ENCODE peak calls at places on chromosome 19, in six cellular contexts. One of them, this sample, is unnamed. For H3K4me1, the result is how much of the 10 kb centered on the place peaks cover.

GRCh38 chr19:48819366-48819816 is 8.6 kb upstream of the BCAT2 start:
- DNase-seq in cardiac muscle cell: no peak
- DNase-seq in heart right ventricle: peak
- DNase-seq in adrenal gland: peak
- DNase-seq in A549: no peak
- DNase-seq in thyroid gland: peak
- DNase-seq in this sample: peak

GRCh38 chr19:47310819-47311218 is 1.2 kb downstream of the C5AR1 start:
- DNase-seq in A549: peak
- DNase-seq in heart right ventricle: peak
- DNase-seq in thyroid gland: no peak
- DNase-seq in adrenal gland: no peak
- DNase-seq in cardiac muscle cell: no peak
- DNase-seq in this sample: peak

GRCh38 chr19:16433986-16434385 is 37.8 kb downstream of the EPS15L1 start:
- DNase-seq in heart right ventricle: no peak
- DNase-seq in cardiac muscle cell: no peak
- DNase-seq in A549: no peak
- DNase-seq in thyroid gland: peak
- DNase-seq in adrenal gland: no peak
- DNase-seq in this sample: no peak

GRCh38 chr19:17325133-17325532 is 9.5 kb downstream of the ANO8 start:
- DNase-seq in A549: no peak
- DNase-seq in adrenal gland: no peak
- DNase-seq in cardiac muscle cell: no peak
- DNase-seq in thyroid gland: no peak
- DNase-seq in heart right ventricle: no peak
- DNase-seq in this sample: no peak

GRCh38 chr19:6378036-6378435 is 2.3 kb upstream of the PSPN start:
- DNase-seq in heart right ventricle: no peak
- DNase-seq in cardiac muscle cell: no peak
- DNase-seq in A549: no peak
- DNase-seq in thyroid gland: peak
- DNase-seq in adrenal gland: no peak
- DNase-seq in this sample: peak

GRCh38 chr19:6238256-6238642 is 41.5 kb downstream of the MLLT1 start:
- DNase-seq in heart right ventricle: no peak
- DNase-seq in adrenal gland: no peak
- DNase-seq in A549: no peak
- DNase-seq in thyroid gland: no peak
- DNase-seq in cardiac muscle cell: no peak
- DNase-seq in this sample: peak

GRCh38 chr19:29662604-29663404 is 2.5 kb upstream of the PLEKHF1 start:
- DNase-seq in thyroid gland: peak
- DNase-seq in adrenal gland: peak
- DNase-seq in cardiac muscle cell: peak
- DNase-seq in A549: no peak
- DNase-seq in heart right ventricle: peak
- DNase-seq in this sample: peak

GRCh38 chr19:6800991-6801396 is 28.5 kb downstream of the VAV1 start:
- DNase-seq in A549: peak
- DNase-seq in thyroid gland: no peak
- DNase-seq in heart right ventricle: no peak
- DNase-seq in cardiac muscle cell: no peak
- DNase-seq in adrenal gland: no peak
- DNase-seq in this sample: peak

GRCh38 chr19:31562916-31563626 is 213.8 kb upstream of the TSHZ3 start:
- DNase-seq in A549: no peak
- DNase-seq in cardiac muscle cell: no peak
- DNase-seq in adrenal gland: no peak
- DNase-seq in heart right ventricle: no peak
- DNase-seq in thyroid gland: no peak
- DNase-seq in this sample: no peak

GRCh38 chr19:14383898-14384669 is 2.8 kb downstream of the ADGRE5 start:
- DNase-seq in adrenal gland: no peak
- DNase-seq in thyroid gland: no peak
- DNase-seq in cardiac muscle cell: no peak
- DNase-seq in A549: no peak
- DNase-seq in heart right ventricle: no peak
- DNase-seq in this sample: peak

GRCh38 chr19:13615890-13616289 is 109.6 kb upstream of the CACNA1A start:
- DNase-seq in cardiac muscle cell: no peak
- DNase-seq in thyroid gland: no peak
- DNase-seq in heart right ventricle: no peak
- DNase-seq in adrenal gland: no peak
- DNase-seq in A549: no peak
- DNase-seq in this sample: no peak

GRCh38 chr19:34838753-34839431 is 65.9 kb upstream of the ZNF599 start:
- DNase-seq in thyroid gland: no peak
- DNase-seq in A549: no peak
- DNase-seq in adrenal gland: no peak
- DNase-seq in cardiac muscle cell: peak
- DNase-seq in heart right ventricle: no peak
- DNase-seq in this sample: peak

GRCh38 chr19:41904118-41904870 is 21.3 kb downstream of the ARHGEF1 start:
- DNase-seq in heart right ventricle: no peak
- DNase-seq in A549: peak
- DNase-seq in cardiac muscle cell: no peak
- DNase-seq in adrenal gland: no peak
- DNase-seq in thyroid gland: no peak
- DNase-seq in this sample: no peak

GRCh38 chr19:43634877-43635560 is 4.6 kb downstream of the CADM4 start:
- DNase-seq in adrenal gland: peak
- DNase-seq in heart right ventricle: no peak
- DNase-seq in A549: no peak
- DNase-seq in cardiac muscle cell: peak
- DNase-seq in thyroid gland: no peak
- DNase-seq in this sample: peak

GRCh38 chr19:30556230-30556711 is 184.1 kb downstream of the ZNF536 start:
- DNase-seq in thyroid gland: no peak
- DNase-seq in cardiac muscle cell: no peak
- DNase-seq in heart right ventricle: no peak
- DNase-seq in A549: no peak
- DNase-seq in adrenal gland: no peak
- DNase-seq in this sample: no peak

GRCh38 chr19:41476583-41476982 is 33.6 kb downstream of the ERICH4 start:
- DNase-seq in cardiac muscle cell: no peak
- DNase-seq in thyroid gland: no peak
- DNase-seq in A549: no peak
- DNase-seq in adrenal gland: no peak
- DNase-seq in heart right ventricle: no peak
- DNase-seq in this sample: no peak

GRCh38 chr19:45598267-45599011 is 3.6 kb downstream of the GPR4 start:
- DNase-seq in adrenal gland: no peak
- DNase-seq in heart right ventricle: peak
- DNase-seq in thyroid gland: no peak
- DNase-seq in cardiac muscle cell: no peak
- DNase-seq in A549: no peak
- DNase-seq in this sample: peak

GRCh38 chr19:40716031-40716654 is 543 bp downstream of the COQ8B start:
- DNase-seq in A549: peak
- DNase-seq in cardiac muscle cell: no peak
- DNase-seq in thyroid gland: no peak
- DNase-seq in heart right ventricle: no peak
- DNase-seq in adrenal gland: peak
- DNase-seq in this sample: peak

GRCh38 chr19:54738715-54739114 is 402 bp downstream of the KIR2DL3 start:
- DNase-seq in cardiac muscle cell: no peak
- DNase-seq in A549: no peak
- DNase-seq in adrenal gland: no peak
- DNase-seq in heart right ventricle: no peak
- DNase-seq in thyroid gland: no peak
- DNase-seq in this sample: no peak

DNA sequence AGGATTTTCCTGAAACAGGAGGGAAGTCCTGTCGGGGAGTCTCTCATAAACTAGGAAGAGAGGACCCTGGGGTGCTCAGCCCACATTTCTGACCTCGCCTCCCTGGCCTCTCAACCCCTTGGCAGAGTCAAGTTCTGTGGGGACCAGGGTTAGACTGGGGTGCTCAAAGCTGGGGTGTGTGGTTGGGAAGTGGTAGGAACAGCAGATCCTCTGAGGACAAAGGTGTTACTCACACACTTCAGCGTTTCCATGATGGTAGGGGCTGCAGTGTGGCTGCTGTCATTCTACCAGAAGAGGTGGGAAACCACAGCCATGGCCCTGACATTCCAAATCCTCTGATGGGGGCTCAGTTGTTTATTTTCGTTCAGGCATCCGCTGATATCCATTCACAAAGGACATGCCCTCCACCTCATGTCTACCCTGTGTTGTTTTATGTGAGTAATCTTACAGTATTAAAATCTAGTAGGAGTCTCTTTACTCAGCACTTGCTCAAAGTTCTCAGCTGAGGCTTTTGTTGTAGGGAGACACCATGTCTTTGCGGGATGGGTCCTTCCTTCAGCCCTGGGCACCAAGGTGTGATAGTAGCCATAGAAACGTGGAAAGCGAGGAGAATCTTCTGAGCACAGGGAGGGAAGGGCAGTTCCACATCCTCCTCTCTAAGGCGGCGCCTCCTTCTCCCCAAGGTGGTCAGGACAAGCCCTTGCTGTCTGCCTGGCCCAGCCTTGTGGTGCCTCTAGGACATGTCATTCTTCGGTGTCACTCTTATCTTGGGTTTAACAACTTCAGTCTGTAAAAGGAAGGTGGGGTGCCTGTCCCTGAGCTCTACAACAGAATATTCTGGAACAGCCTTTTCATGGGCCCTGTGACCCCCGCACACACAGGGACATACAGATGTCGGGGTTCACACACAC is 1.5 kb downstream of the KIR2DL3 start:
- DNase-seq in heart right ventricle: no peak
- DNase-seq in cardiac muscle cell: no peak
- DNase-seq in A549: no peak
- DNase-seq in adrenal gland: no peak
- DNase-seq in thyroid gland: no peak
- DNase-seq in this sample: no peak
- H3K4me3 ChIP-seq in heart right ventricle: no peak
- H3K4me3 ChIP-seq in cardiac muscle cell: no peak
- H3K4me3 ChIP-seq in A549: no peak
- H3K4me3 ChIP-seq in adrenal gland: no peak
- H3K4me3 ChIP-seq in thyroid gland: no peak
- H3K4me3 ChIP-seq in this sample: no peak

GRCh38 chr19:38877781-38878574 is at the start of gene RINL:
- DNase-seq in adrenal gland: no peak
- DNase-seq in A549: no peak
- DNase-seq in thyroid gland: peak
- DNase-seq in cardiac muscle cell: no peak
- DNase-seq in heart right ventricle: no peak
- DNase-seq in this sample: no peak

GRCh38 chr19:38878575-38879399 is 712 bp upstream of the RINL start:
- DNase-seq in adrenal gland: no peak
- DNase-seq in cardiac muscle cell: no peak
- DNase-seq in A549: no peak
- DNase-seq in heart right ventricle: no peak
- DNase-seq in thyroid gland: no peak
- DNase-seq in this sample: no peak

GRCh38 chr19:38879400-38879751 is 1.3 kb upstream of the RINL start:
- DNase-seq in adrenal gland: no peak
- DNase-seq in heart right ventricle: no peak
- DNase-seq in A549: no peak
- DNase-seq in thyroid gland: no peak
- DNase-seq in cardiac muscle cell: no peak
- DNase-seq in this sample: no peak

GRCh38 chr19:38880076-38880881 is 2.2 kb upstream of the RINL start:
- DNase-seq in heart right ventricle: no peak
- DNase-seq in cardiac muscle cell: no peak
- DNase-seq in thyroid gland: no peak
- DNase-seq in A549: no peak
- DNase-seq in adrenal gland: no peak
- DNase-seq in this sample: no peak

DNA sequence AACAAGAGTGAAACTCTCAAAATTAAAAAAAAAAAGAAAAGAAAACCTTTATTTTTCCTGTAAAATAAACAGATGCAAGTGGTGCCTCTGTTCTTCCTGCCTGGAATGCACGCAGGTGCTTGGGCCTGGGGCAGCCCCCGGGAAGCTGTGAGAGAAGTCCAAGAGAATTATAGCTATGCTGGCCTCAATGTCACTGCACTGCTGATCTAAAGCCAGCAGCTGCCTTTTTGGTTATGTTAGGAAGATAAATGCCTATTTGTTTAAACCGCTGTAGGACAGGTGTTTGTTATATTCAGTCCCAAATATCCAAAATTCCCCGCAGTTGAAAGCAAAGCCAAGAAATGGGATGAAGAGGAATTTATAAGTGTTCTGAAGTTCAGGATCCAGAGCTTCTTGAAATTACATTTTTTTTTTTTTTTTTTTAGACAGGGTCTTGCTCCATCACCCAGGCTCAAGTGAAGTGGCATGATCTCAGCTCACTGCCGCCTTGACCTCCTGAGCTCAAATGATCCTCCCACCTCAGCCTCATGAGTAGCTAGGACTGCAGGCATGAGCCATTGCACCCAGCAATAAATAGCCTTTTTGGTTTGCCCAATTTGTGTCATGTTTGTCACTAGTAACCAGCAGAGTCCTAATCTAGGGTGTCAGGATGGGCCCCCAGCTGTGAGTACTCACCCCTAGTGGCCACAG is 2.3 kb downstream of the RINL start:
- DNase-seq in A549: no peak
- DNase-seq in heart right ventricle: no peak
- DNase-seq in adrenal gland: no peak
- DNase-seq in thyroid gland: no peak
- DNase-seq in cardiac muscle cell: no peak
- DNase-seq in this sample: no peak
- H3K4me1 ChIP-seq in A549: under half
- H3K4me1 ChIP-seq in heart right ventricle: under half
- H3K4me1 ChIP-seq in adrenal gland: under half
- H3K4me1 ChIP-seq in thyroid gland: under half
- H3K4me1 ChIP-seq in cardiac muscle cell: under half
- H3K4me1 ChIP-seq in this sample: under half

DNA sequence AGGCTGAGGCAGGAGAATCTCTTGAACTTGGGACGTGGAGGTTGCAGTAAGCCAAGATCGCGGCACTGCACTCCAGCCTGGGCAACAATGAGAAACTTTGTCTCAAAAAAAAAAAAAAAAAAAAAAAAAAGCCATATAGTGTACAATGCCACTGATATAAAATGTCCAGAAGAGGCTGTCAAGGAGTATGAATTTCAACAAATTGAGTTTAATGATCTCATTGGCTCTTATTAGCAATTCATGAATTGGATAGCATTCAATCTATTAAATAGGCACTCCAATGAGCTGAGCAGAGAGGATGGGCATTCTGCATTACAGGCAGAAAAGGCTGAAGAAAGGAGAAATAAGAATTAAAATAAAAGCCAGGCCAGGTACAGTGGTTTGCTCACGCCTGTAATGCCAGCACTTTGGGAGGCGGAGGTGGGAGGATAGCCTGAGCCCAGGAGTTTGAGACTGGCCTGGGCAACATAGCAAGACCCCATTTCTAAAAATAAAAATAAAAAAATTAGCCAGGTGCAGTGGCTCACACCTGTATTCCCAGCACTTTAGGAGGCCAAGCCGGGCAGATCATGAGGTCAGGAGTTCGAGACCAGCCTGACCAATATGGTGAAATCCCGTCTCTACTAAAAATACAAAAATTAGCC is 757 bp upstream of the LMNB2 start:
- DNase-seq in thyroid gland: no peak
- DNase-seq in cardiac muscle cell: no peak
- DNase-seq in heart right ventricle: no peak
- DNase-seq in A549: no peak
- DNase-seq in adrenal gland: no peak
- DNase-seq in this sample: no peak
- H3K4me3 ChIP-seq in thyroid gland: no peak
- H3K4me3 ChIP-seq in cardiac muscle cell: no peak
- H3K4me3 ChIP-seq in heart right ventricle: peak
- H3K4me3 ChIP-seq in A549: peak
- H3K4me3 ChIP-seq in adrenal gland: no peak
- H3K4me3 ChIP-seq in this sample: peak

GRCh38 chr19:55253842-55254624 is 4.8 kb downstream of the PPP6R1 start:
- DNase-seq in adrenal gland: no peak
- DNase-seq in A549: no peak
- DNase-seq in thyroid gland: peak
- DNase-seq in heart right ventricle: no peak
- DNase-seq in cardiac muscle cell: no peak
- DNase-seq in this sample: no peak
- H3K4me1 ChIP-seq in adrenal gland: half or more
- H3K4me1 ChIP-seq in A549: under half
- H3K4me1 ChIP-seq in thyroid gland: under half
- H3K4me1 ChIP-seq in heart right ventricle: half or more
- H3K4me1 ChIP-seq in cardiac muscle cell: under half
- H3K4me1 ChIP-seq in this sample: under half

This sample was measured in GM23248.